ENCODE peak calls at places on chromosomes 13 and 19, in four cellular contexts. One of them, this sample, is unnamed.

GRCh38 chr13:98556417-98556816 is 20.5 kb downstream of the STK24 start:
- DNase-seq in mucosa of descending colon: no peak
- DNase-seq in IMR-90: no peak
- DNase-seq in right cardiac atrium: no peak
- DNase-seq in this sample: no peak

GRCh38 chr19:17847538-17848366 is at the start of gene JAK3:
- DNase-seq in mucosa of descending colon: peak
- DNase-seq in IMR-90: peak
- DNase-seq in right cardiac atrium: peak
- DNase-seq in this sample: peak

GRCh38 chr13:33272531-33273124 is 12.9 kb downstream of the STARD13 start:
- DNase-seq in mucosa of descending colon: peak
- DNase-seq in IMR-90: no peak
- DNase-seq in right cardiac atrium: no peak
- DNase-seq in this sample: peak

GRCh38 chr19:4539697-4540581 is at the start of gene LRG1:
- DNase-seq in mucosa of descending colon: peak
- DNase-seq in IMR-90: no peak
- DNase-seq in right cardiac atrium: no peak
- DNase-seq in this sample: peak

GRCh38 chr19:42394751-42395150 is 4.7 kb upstream of the CNFN start:
- DNase-seq in mucosa of descending colon: no peak
- DNase-seq in IMR-90: peak
- DNase-seq in right cardiac atrium: no peak
- DNase-seq in this sample: no peak

GRCh38 chr13:42181381-42181953 is 90.5 kb upstream of the AKAP11 start:
- DNase-seq in mucosa of descending colon: no peak
- DNase-seq in IMR-90: no peak
- DNase-seq in right cardiac atrium: no peak
- DNase-seq in this sample: no peak

GRCh38 chr19:11767633-11768133 is 883 bp downstream of the ZNF441 start:
- DNase-seq in mucosa of descending colon: peak
- DNase-seq in IMR-90: peak
- DNase-seq in right cardiac atrium: peak
- DNase-seq in this sample: peak

GRCh38 chr13:50798923-50799322 is 44.6 kb downstream of the DLEU7 start:
- DNase-seq in mucosa of descending colon: no peak
- DNase-seq in IMR-90: no peak
- DNase-seq in right cardiac atrium: no peak
- DNase-seq in this sample: peak

GRCh38 chr13:97448503-97449251 is 14.7 kb downstream of the RAP2A start:
- DNase-seq in mucosa of descending colon: no peak
- DNase-seq in IMR-90: no peak
- DNase-seq in right cardiac atrium: no peak
- DNase-seq in this sample: no peak

GRCh38 chr19:43662487-43662886 is 7.5 kb downstream of the PLAUR start:
- DNase-seq in mucosa of descending colon: no peak
- DNase-seq in IMR-90: no peak
- DNase-seq in right cardiac atrium: no peak
- DNase-seq in this sample: no peak

GRCh38 chr19:9528757-9529336 is 9.6 kb downstream of the ZNF426 start:
- DNase-seq in mucosa of descending colon: no peak
- DNase-seq in IMR-90: peak
- DNase-seq in right cardiac atrium: no peak
- DNase-seq in this sample: no peak

GRCh38 chr13:113559901-113560644 is 24.5 kb upstream of the TFDP1 start:
- DNase-seq in mucosa of descending colon: no peak
- DNase-seq in IMR-90: no peak
- DNase-seq in right cardiac atrium: no peak
- DNase-seq in this sample: no peak

GRCh38 chr19:1105217-1105872 is 1.6 kb downstream of the GPX4 start:
- DNase-seq in mucosa of descending colon: no peak
- DNase-seq in IMR-90: peak
- DNase-seq in right cardiac atrium: peak
- DNase-seq in this sample: peak

GRCh38 chr13:105969761-105970160 is 565.7 kb downstream of the EFNB2 start:
- DNase-seq in mucosa of descending colon: no peak
- DNase-seq in IMR-90: no peak
- DNase-seq in right cardiac atrium: no peak
- DNase-seq in this sample: no peak

GRCh38 chr19:8988204-8988603 is 22.0 kb downstream of the MUC16 start:
- DNase-seq in mucosa of descending colon: peak
- DNase-seq in IMR-90: no peak
- DNase-seq in right cardiac atrium: no peak
- DNase-seq in this sample: no peak

GRCh38 chr19:18780081-18780480 is 11.0 kb downstream of the COMP start:
- DNase-seq in mucosa of descending colon: no peak
- DNase-seq in IMR-90: no peak
- DNase-seq in right cardiac atrium: peak
- DNase-seq in this sample: no peak

GRCh38 chr19:14094854-14095253 is 4.3 kb upstream of the SAMD1 start:
- DNase-seq in mucosa of descending colon: no peak
- DNase-seq in IMR-90: no peak
- DNase-seq in right cardiac atrium: no peak
- DNase-seq in this sample: no peak

GRCh38 chr13:40235160-40235796 is 431.2 kb downstream of the FOXO1 start:
- DNase-seq in mucosa of descending colon: no peak
- DNase-seq in IMR-90: no peak
- DNase-seq in right cardiac atrium: no peak
- DNase-seq in this sample: peak

GRCh38 chr19:639251-640155 is at the start of gene FGF22:
- DNase-seq in mucosa of descending colon: peak
- DNase-seq in IMR-90: peak
- DNase-seq in right cardiac atrium: peak
- DNase-seq in this sample: peak

GRCh38 chr13:32060319-32060924 is 28.8 kb downstream of the FRY start:
- DNase-seq in mucosa of descending colon: no peak
- DNase-seq in IMR-90: peak
- DNase-seq in right cardiac atrium: no peak
- DNase-seq in this sample: no peak

GRCh38 chr13:50969691-50970090 is 60.1 kb downstream of the RNASEH2B start:
- DNase-seq in mucosa of descending colon: peak
- DNase-seq in IMR-90: no peak
- DNase-seq in right cardiac atrium: no peak
- DNase-seq in this sample: peak

GRCh38 chr19:7921302-7921954 is 1.3 kb downstream of the SNAPC2 start:
- DNase-seq in mucosa of descending colon: no peak
- DNase-seq in IMR-90: no peak
- DNase-seq in right cardiac atrium: peak
- DNase-seq in this sample: no peak

GRCh38 chr13:110044521-110045200 is 258.3 kb upstream of the IRS2 start:
- DNase-seq in mucosa of descending colon: no peak
- DNase-seq in IMR-90: peak
- DNase-seq in right cardiac atrium: no peak
- DNase-seq in this sample: no peak

GRCh38 chr13:30088312-30088855 is 219.0 kb downstream of the KATNAL1 start:
- DNase-seq in mucosa of descending colon: no peak
- DNase-seq in IMR-90: peak
- DNase-seq in right cardiac atrium: no peak
- DNase-seq in this sample: no peak

GRCh38 chr13:83325454-83325853 is 556.8 kb downstream of the SLITRK1 start:
- DNase-seq in mucosa of descending colon: no peak
- DNase-seq in IMR-90: peak
- DNase-seq in right cardiac atrium: no peak
- DNase-seq in this sample: peak

GRCh38 chr19:32542477-32543106 is 38.4 kb upstream of the PDCD5 start:
- DNase-seq in mucosa of descending colon: no peak
- DNase-seq in IMR-90: no peak
- DNase-seq in right cardiac atrium: no peak
- DNase-seq in this sample: no peak

GRCh38 chr19:35718345-35719041 is 690 bp downstream of the KMT2B start:
- DNase-seq in mucosa of descending colon: peak
- DNase-seq in IMR-90: no peak
- DNase-seq in right cardiac atrium: peak
- DNase-seq in this sample: peak

GRCh38 chr19:2333027-2333806 is 4.7 kb downstream of the SPPL2B start:
- DNase-seq in mucosa of descending colon: peak
- DNase-seq in IMR-90: no peak
- DNase-seq in right cardiac atrium: peak
- DNase-seq in this sample: no peak

GRCh38 chr13:73767191-73767741 is 366.9 kb downstream of the KLF12 start:
- DNase-seq in mucosa of descending colon: no peak
- DNase-seq in IMR-90: peak
- DNase-seq in right cardiac atrium: no peak
- DNase-seq in this sample: no peak

GRCh38 chr13:60261432-60262351 is 98.0 kb upstream of the DIAPH3 start:
- DNase-seq in mucosa of descending colon: no peak
- DNase-seq in IMR-90: no peak
- DNase-seq in right cardiac atrium: no peak
- DNase-seq in this sample: peak

GRCh38 chr13:28679628-28680027 is 20.7 kb downstream of the POMP start:
- DNase-seq in mucosa of descending colon: no peak
- DNase-seq in IMR-90: peak
- DNase-seq in right cardiac atrium: no peak
- DNase-seq in this sample: peak

GRCh38 chr19:35822579-35822978 is 9.9 kb upstream of the PRODH2 start:
- DNase-seq in mucosa of descending colon: no peak
- DNase-seq in IMR-90: no peak
- DNase-seq in right cardiac atrium: no peak
- DNase-seq in this sample: no peak

GRCh38 chr19:30784850-30785459 is 412.8 kb downstream of the ZNF536 start:
- DNase-seq in mucosa of descending colon: peak
- DNase-seq in IMR-90: peak
- DNase-seq in right cardiac atrium: peak
- DNase-seq in this sample: peak

GRCh38 chr19:10936661-10937084 is 8.1 kb downstream of the TIMM29 start:
- DNase-seq in mucosa of descending colon: peak
- DNase-seq in IMR-90: peak
- DNase-seq in right cardiac atrium: no peak
- DNase-seq in this sample: peak

GRCh38 chr19:45076851-45077730 is 813 bp upstream of the ZNF296 start:
- DNase-seq in mucosa of descending colon: peak
- DNase-seq in IMR-90: no peak
- DNase-seq in right cardiac atrium: no peak
- DNase-seq in this sample: no peak

GRCh38 chr19:45075215-45076028 is 856 bp downstream of the ZNF296 start:
- DNase-seq in mucosa of descending colon: peak
- DNase-seq in IMR-90: no peak
- DNase-seq in right cardiac atrium: peak
- DNase-seq in this sample: peak

GRCh38 chr19:45071969-45072790 is 4.1 kb downstream of the ZNF296 start:
- DNase-seq in mucosa of descending colon: no peak
- DNase-seq in IMR-90: no peak
- DNase-seq in right cardiac atrium: no peak
- DNase-seq in this sample: no peak

GRCh38 chr19:45076029-45076850 is at the start of gene ZNF296:
- DNase-seq in mucosa of descending colon: peak
- DNase-seq in IMR-90: no peak
- DNase-seq in right cardiac atrium: peak
- DNase-seq in this sample: peak

GRCh38 chr19:45074744-45075143 is 1.5 kb downstream of the ZNF296 start:
- DNase-seq in mucosa of descending colon: no peak
- DNase-seq in IMR-90: no peak
- DNase-seq in right cardiac atrium: no peak
- DNase-seq in this sample: no peak
- H3K4me3 ChIP-seq in mucosa of descending colon: no peak
- H3K4me3 ChIP-seq in IMR-90: no peak
- H3K4me3 ChIP-seq in right cardiac atrium: no peak
- H3K4me3 ChIP-seq in this sample: peak

DNA sequence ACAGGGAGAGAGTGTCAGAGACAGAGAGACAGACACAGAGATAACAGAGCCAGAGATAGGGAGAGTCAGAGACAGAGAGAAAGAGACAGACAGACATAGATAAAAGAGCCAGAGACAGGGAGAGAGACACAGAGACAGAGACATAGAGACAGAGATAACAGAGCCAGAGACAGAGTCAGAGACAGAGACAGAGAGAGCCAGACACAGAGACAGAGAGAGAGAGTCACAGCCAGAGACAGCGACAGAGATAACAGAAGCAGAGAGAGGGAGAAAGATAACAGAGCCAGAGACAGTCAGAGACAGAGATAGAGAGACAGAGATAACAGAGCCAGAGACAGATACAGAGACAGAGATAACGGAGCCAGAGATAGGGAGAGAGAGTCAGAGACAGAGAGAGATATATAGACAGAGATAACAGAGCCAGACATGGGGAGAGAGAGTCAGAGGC is 865 bp upstream of the TNFSF9 start:
- DNase-seq in mucosa of descending colon: no peak
- DNase-seq in IMR-90: no peak
- DNase-seq in right cardiac atrium: no peak
- DNase-seq in this sample: no peak
- H3K4me3 ChIP-seq in mucosa of descending colon: no peak
- H3K4me3 ChIP-seq in IMR-90: peak
- H3K4me3 ChIP-seq in right cardiac atrium: peak
- H3K4me3 ChIP-seq in this sample: peak

DNA sequence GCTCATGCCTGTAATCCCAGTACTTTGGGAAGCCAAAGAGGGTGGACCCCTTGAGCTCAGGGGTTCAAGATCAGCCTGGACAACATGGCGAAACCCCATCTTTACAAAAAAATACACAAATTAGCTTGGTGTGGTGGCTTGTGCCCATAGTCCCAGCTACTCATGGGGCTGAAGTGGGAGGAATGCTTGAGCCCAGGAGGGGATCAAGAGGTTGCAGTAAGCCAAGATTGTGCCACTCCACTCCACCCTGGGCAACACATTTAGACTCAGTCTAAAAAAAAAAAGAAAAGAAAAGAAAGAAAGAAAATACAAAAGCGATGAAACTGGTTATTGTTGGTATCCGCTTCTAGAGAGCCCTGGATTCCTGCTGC is 597.4 kb downstream of the UQCRFS1 start:
- DNase-seq in mucosa of descending colon: no peak
- DNase-seq in IMR-90: no peak
- DNase-seq in right cardiac atrium: no peak
- DNase-seq in this sample: no peak
- H3K4me3 ChIP-seq in mucosa of descending colon: no peak
- H3K4me3 ChIP-seq in IMR-90: no peak
- H3K4me3 ChIP-seq in right cardiac atrium: no peak
- H3K4me3 ChIP-seq in this sample: no peak

GRCh38 chr19:51250786-51251452 is at the start of gene SIGLECL1:
- DNase-seq in mucosa of descending colon: no peak
- DNase-seq in IMR-90: no peak
- DNase-seq in right cardiac atrium: no peak
- DNase-seq in this sample: no peak

GRCh38 chr19:51247972-51248371 is 2.9 kb upstream of the SIGLECL1 start:
- DNase-seq in mucosa of descending colon: no peak
- DNase-seq in IMR-90: no peak
- DNase-seq in right cardiac atrium: no peak
- DNase-seq in this sample: no peak

GRCh38 chr19:51253088-51253806 is 2.4 kb downstream of the SIGLECL1 start:
- DNase-seq in mucosa of descending colon: no peak
- DNase-seq in IMR-90: no peak
- DNase-seq in right cardiac atrium: no peak
- DNase-seq in this sample: no peak

GRCh38 chr19:51256053-51256682 is 5.3 kb downstream of the SIGLECL1 start:
- DNase-seq in mucosa of descending colon: no peak
- DNase-seq in IMR-90: no peak
- DNase-seq in right cardiac atrium: no peak
- DNase-seq in this sample: no peak

DNA sequence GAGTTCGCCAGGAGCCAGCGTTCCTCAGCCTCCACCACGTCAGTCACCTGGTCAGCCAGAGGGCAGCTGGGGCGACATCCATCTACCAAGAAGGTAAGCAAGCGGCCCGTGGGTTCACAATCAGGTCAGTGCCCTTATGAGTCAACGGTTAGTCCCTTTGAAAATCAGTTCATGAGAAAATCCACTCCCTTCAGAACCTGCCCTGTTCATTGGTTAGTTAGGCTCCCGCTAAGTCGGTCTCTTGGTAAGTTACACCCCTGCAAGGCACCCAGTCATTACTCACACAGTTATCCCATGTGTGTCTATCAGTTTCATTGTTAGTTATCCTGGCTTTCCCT is 542 bp downstream of the SIGLECL1 start:
- DNase-seq in mucosa of descending colon: no peak
- DNase-seq in IMR-90: no peak
- DNase-seq in right cardiac atrium: no peak
- DNase-seq in this sample: no peak
- H3K4me3 ChIP-seq in mucosa of descending colon: no peak
- H3K4me3 ChIP-seq in IMR-90: no peak
- H3K4me3 ChIP-seq in right cardiac atrium: no peak
- H3K4me3 ChIP-seq in this sample: no peak